ENCODE peak calls at places on chromosomes 5 and 9, in eight cellular contexts. F is BJ; R is activated CD4-positive, CD25-positive, alpha-beta regulatory T cell treated with anti-CD3 and anti-CD28 coated beads, Interleukin-2, amount 50 U/mL, for 16 hours; A is anterior cingulate cortex; T is CD8-positive, alpha-beta memory T cell; K is T-helper 1 cell; U is naive thymus-derived CD8-positive, alpha-beta T cell; P is mucosa of descending colon. G is an unnamed sample.

GRCh38 chr5:21058290-21058689 is 1070.3 kb upstream of the CDH18 start:
- DNase-seq in F (no peak), R (no peak), A (no peak), T (no peak), K (no peak), U (no peak), P (no peak), G (no peak)

GRCh38 chr5:170087168-170087817 is 18.4 kb upstream of the FOXI1 start:
- DNase-seq in F (no peak), R (no peak), A (no peak), T (no peak), K (no peak), U (no peak), P (no peak), G (no peak)

GRCh38 chr9:124356745-124357390 is 58.4 kb downstream of the PSMB7 start:
- DNase-seq in F (no peak), R (no peak), A (no peak), T (no peak), K (no peak), U (no peak), P (no peak), G (no peak)

GRCh38 chr9:115220339-115221009 is 102.5 kb upstream of the TNC start:
- DNase-seq in F (no peak), R (no peak), A (no peak), T (no peak), K (no peak), U (no peak), P (no peak), G (no peak)

GRCh38 chr9:131402073-131402472 is 8.2 kb downstream of the PRRC2B start:
- DNase-seq in F (no peak), R (no peak), A (no peak), T (no peak), K (no peak), U (no peak), P (peak), G (no peak)

GRCh38 chr9:34987160-34988040 is 2.1 kb upstream of the DNAJB5 start:
- DNase-seq in F (no peak), R (no peak), A (no peak), T (no peak), K (no peak), U (no peak), P (no peak), G (no peak)

GRCh38 chr5:115428676-115429075 is 115.9 kb downstream of the FEM1C start:
- DNase-seq in F (no peak), R (no peak), A (no peak), T (no peak), K (no peak), U (no peak), P (no peak), G (no peak)

GRCh38 chr5:32487008-32487407 is 42.5 kb upstream of the ZFR start:
- DNase-seq in F (no peak), R (no peak), A (no peak), T (no peak), K (no peak), U (no peak), P (no peak), G (no peak)

GRCh38 chr5:36304095-36304494 is 2.4 kb upstream of the RANBP3L start:
- DNase-seq in F (no peak), R (no peak), A (no peak), T (no peak), K (no peak), U (no peak), P (no peak), G (no peak)

GRCh38 chr9:28086881-28087280 is 513.6 kb upstream of the C9orf72 start:
- DNase-seq in F (no peak), R (no peak), A (no peak), T (no peak), K (no peak), U (no peak), P (no peak), G (no peak)

GRCh38 chr9:127545196-127546124 is 66.6 kb upstream of the STXBP1 start:
- DNase-seq in F (no peak), R (no peak), A (peak), T (no peak), K (no peak), U (no peak), P (peak), G (no peak)

GRCh38 chr9:13139641-13140171 is 139.8 kb downstream of the MPDZ start:
- DNase-seq in F (peak), R (no peak), A (peak), T (no peak), K (no peak), U (no peak), P (no peak), G (no peak)

GRCh38 chr5:110630350-110630749 is 96.1 kb downstream of the TMEM232 start:
- DNase-seq in F (no peak), R (no peak), A (no peak), T (no peak), K (no peak), U (no peak), P (no peak), G (no peak)

GRCh38 chr5:178108446-178108845 is 4.9 kb upstream of the N4BP3 start:
- DNase-seq in F (no peak), R (no peak), A (no peak), T (no peak), K (no peak), U (no peak), P (no peak), G (no peak)

GRCh38 chr9:87810008-87810407 is 72.7 kb upstream of the SPATA31E1 start:
- DNase-seq in F (no peak), R (no peak), A (no peak), T (no peak), K (no peak), U (no peak), P (no peak), G (no peak)

GRCh38 chr5:142749321-142749720 is 20.9 kb upstream of the ARHGAP26 start:
- DNase-seq in F (no peak), R (no peak), A (no peak), T (no peak), K (no peak), U (no peak), P (no peak), G (no peak)

GRCh38 chr5:176948458-176948857 is 49.3 kb upstream of the HK3 start:
- DNase-seq in F (no peak), R (no peak), A (no peak), T (no peak), K (no peak), U (no peak), P (no peak), G (no peak)

GRCh38 chr9:73371801-73372200 is 220.1 kb downstream of the ANXA1 start:
- DNase-seq in F (no peak), R (no peak), A (no peak), T (no peak), K (no peak), U (no peak), P (no peak), G (no peak)

GRCh38 chr5:40841068-40841805 is at the start of gene CARD6:
- DNase-seq in F (no peak), R (no peak), A (no peak), T (no peak), K (no peak), U (no peak), P (no peak), G (no peak)

GRCh38 chr9:2616726-2617377 is 4.7 kb upstream of the VLDLR start:
- DNase-seq in F (no peak), R (no peak), A (no peak), T (no peak), K (no peak), U (no peak), P (no peak), G (no peak)

GRCh38 chr9:89544280-89544664 is 46.4 kb upstream of the SEMA4D start:
- DNase-seq in F (no peak), R (no peak), A (no peak), T (no peak), K (no peak), U (no peak), P (no peak), G (no peak)

GRCh38 chr9:91187965-91188344 is 173.8 kb downstream of the AUH start:
- DNase-seq in F (peak), R (no peak), A (no peak), T (no peak), K (no peak), U (no peak), P (no peak), G (no peak)

GRCh38 chr5:147413266-147413665 is 96.6 kb downstream of the DPYSL3 start:
- DNase-seq in F (no peak), R (no peak), A (no peak), T (no peak), K (no peak), U (no peak), P (no peak), G (no peak)

GRCh38 chr9:15642369-15642962 is 89.6 kb downstream of the CCDC171 start:
- DNase-seq in F (peak), R (no peak), A (no peak), T (peak), K (no peak), U (no peak), P (no peak), G (no peak)

GRCh38 chr5:55604611-55605067 is 69.9 kb upstream of the PLPP1 start:
- DNase-seq in F (no peak), R (no peak), A (no peak), T (no peak), K (no peak), U (no peak), P (no peak), G (no peak)

GRCh38 chr9:135780086-135780485 is 78.1 kb downstream of the KCNT1 start:
- DNase-seq in F (no peak), R (no peak), A (no peak), T (no peak), K (no peak), U (no peak), P (no peak), G (no peak)

GRCh38 chr9:135224286-135224871 is 136.9 kb downstream of the OLFM1 start:
- DNase-seq in F (no peak), R (no peak), A (no peak), T (no peak), K (no peak), U (no peak), P (peak), G (no peak)

GRCh38 chr5:169803077-169803981 is 166.3 kb downstream of the DOCK2 start:
- DNase-seq in F (peak), R (no peak), A (no peak), T (no peak), K (no peak), U (no peak), P (no peak), G (no peak)

GRCh38 chr9:83429229-83429628 is 109.0 kb downstream of the FRMD3 start:
- DNase-seq in F (no peak), R (no peak), A (no peak), T (no peak), K (no peak), U (no peak), P (no peak), G (no peak)

GRCh38 chr5:134477462-134478245 is 47.8 kb upstream of the JADE2 start:
- DNase-seq in F (no peak), R (no peak), A (no peak), T (no peak), K (no peak), U (no peak), P (no peak), G (no peak)

GRCh38 chr5:118529361-118530154 is 458.8 kb downstream of the DTWD2 start:
- DNase-seq in F (no peak), R (no peak), A (no peak), T (no peak), K (no peak), U (no peak), P (no peak), G (no peak)

GRCh38 chr9:3045153-3045552 is 201.3 kb upstream of the PUM3 start:
- DNase-seq in F (no peak), R (no peak), A (no peak), T (no peak), K (no peak), U (no peak), P (no peak), G (no peak)

GRCh38 chr9:120868339-120868675 is 8.7 kb downstream of the PHF19 start:
- DNase-seq in F (peak), R (no peak), A (no peak), T (no peak), K (no peak), U (no peak), P (no peak), G (no peak)

GRCh38 chr9:137762414-137763061 is 115.0 kb upstream of the CACNA1B start:
- DNase-seq in F (no peak), R (no peak), A (no peak), T (no peak), K (no peak), U (no peak), P (no peak), G (no peak)

GRCh38 chr9:89113851-89114250 is 64.8 kb downstream of the SHC3 start:
- DNase-seq in F (no peak), R (no peak), A (no peak), T (no peak), K (no peak), U (no peak), P (no peak), G (no peak)

GRCh38 chr5:125026900-125027731 is 280.7 kb upstream of the ZNF608 start:
- DNase-seq in F (no peak), R (no peak), A (no peak), T (no peak), K (no peak), U (no peak), P (no peak), G (no peak)

GRCh38 chr5:51378778-51379652 is 4.2 kb upstream of the ISL1 start:
- DNase-seq in F (no peak), R (no peak), A (no peak), T (no peak), K (no peak), U (no peak), P (no peak), G (no peak)

GRCh38 chr9:94787268-94787667 is 60.8 kb downstream of the AOPEP start:
- DNase-seq in F (no peak), R (no peak), A (no peak), T (no peak), K (no peak), U (no peak), P (no peak), G (no peak)

GRCh38 chr9:70049236-70049635 is 5.6 kb downstream of the MAMDC2 start:
- DNase-seq in F (no peak), R (no peak), A (no peak), T (no peak), K (no peak), U (no peak), P (no peak), G (no peak)

G was measured in activated gamma-delta T cell treated with Interleukin-2 at 50 U/mL for 16 hours.